ENCODE peak calls at places on chromosomes 1 and 21, in seven cellular contexts. M is uterus, O is lower leg skin, R is HCT116, W is IMR-90, X is body of pancreas, H is breast epithelium. S is an unnamed sample.

GRCh38 chr1:234206651-234207284 is 166.5 kb upstream of the COA6 start:
- DNase-seq in R (peak), X (no peak), W (peak), O (no peak), H (peak), M (peak), S (no peak)

GRCh38 chr1:96234299-96234698 is 487.3 kb upstream of the PTBP2 start:
- DNase-seq in X (peak), R (peak), H (no peak), O (peak), M (peak), W (peak), S (peak)

GRCh38 chr1:230359992-230360391 is 66.1 kb downstream of the PGBD5 start:
- DNase-seq in R (no peak), H (no peak), W (peak), O (no peak), M (no peak), X (no peak), S (no peak)

GRCh38 chr1:230084408-230085177 is 17.6 kb downstream of the GALNT2 start:
- DNase-seq in H (no peak), W (peak), X (peak), M (no peak), R (peak), O (no peak), S (peak)

GRCh38 chr21:25790122-25790951 is 55.6 kb downstream of the GABPA start:
- DNase-seq in R (peak), H (no peak), M (no peak), X (no peak), W (peak), O (no peak), S (no peak)

GRCh38 chr1:201401700-201402099 is 2.6 kb upstream of the LAD1 start:
- DNase-seq in W (no peak), X (no peak), M (no peak), O (no peak), R (no peak), H (no peak), S (no peak)

GRCh38 chr1:111756124-111756513 is 418 bp downstream of the DDX20 start:
- DNase-seq in R (no peak), W (no peak), H (no peak), M (no peak), X (no peak), O (no peak), S (no peak)

GRCh38 chr21:34528131-34528561 is 16.1 kb upstream of the KCNE1 start:
- DNase-seq in W (peak), X (no peak), R (no peak), H (no peak), M (no peak), O (no peak), S (no peak)

GRCh38 chr1:231693361-231694080 is 66.9 kb downstream of the DISC1 start:
- DNase-seq in W (no peak), H (no peak), X (no peak), M (no peak), O (no peak), R (no peak), S (no peak)

GRCh38 chr1:6278263-6278662 is 17.4 kb upstream of the GPR153 start:
- DNase-seq in H (no peak), M (no peak), R (no peak), W (no peak), O (no peak), X (no peak), S (no peak)

GRCh38 chr1:91503332-91503900 is 2.8 kb downstream of the CDC7 start:
- DNase-seq in M (no peak), O (no peak), H (no peak), R (no peak), X (no peak), W (no peak), S (no peak)

GRCh38 chr21:14830307-14830706 is 234.5 kb downstream of the NRIP1 start:
- DNase-seq in R (no peak), M (no peak), W (no peak), X (no peak), H (no peak), O (no peak), S (no peak)

GRCh38 chr1:101238041-101238515 is 1.3 kb downstream of the S1PR1 start:
- DNase-seq in W (no peak), M (no peak), X (no peak), H (no peak), O (no peak), R (no peak), S (no peak)

GRCh38 chr1:25862785-25863485 is 3.7 kb upstream of the AUNIP start:
- DNase-seq in M (no peak), R (no peak), O (peak), W (no peak), H (peak), X (no peak), S (no peak)

GRCh38 chr1:155177192-155177917 is 3.7 kb downstream of the TRIM46 start:
- DNase-seq in H (peak), W (no peak), O (peak), X (no peak), M (peak), R (no peak), S (no peak)

GRCh38 chr1:67761054-67761453 is 72.2 kb downstream of the GNG12 start:
- DNase-seq in X (no peak), M (no peak), W (no peak), R (no peak), H (no peak), O (no peak), S (no peak)

GRCh38 chr1:201652180-201652579 is 113.3 kb downstream of the NAV1 start:
- DNase-seq in R (no peak), O (no peak), X (no peak), H (no peak), W (no peak), M (no peak), S (no peak)

GRCh38 chr1:215523906-215524305 is 43.2 kb upstream of the KCTD3 start:
- DNase-seq in O (no peak), R (no peak), M (no peak), X (no peak), H (no peak), W (peak), S (no peak)

GRCh38 chr1:104064391-104064790 is 314.7 kb downstream of the AMY1C start:
- DNase-seq in M (no peak), W (no peak), X (no peak), R (no peak), O (no peak), H (no peak), S (no peak)

GRCh38 chr1:29879217-29879616 is 642.9 kb downstream of the PTPRU start:
- DNase-seq in X (no peak), M (no peak), O (no peak), R (no peak), W (no peak), H (peak), S (no peak)

GRCh38 chr1:30572192-30572591 is 151.2 kb downstream of the MATN1 start:
- DNase-seq in X (no peak), O (no peak), W (no peak), H (no peak), R (no peak), M (no peak), S (no peak)

GRCh38 chr1:243482237-243483022 is 226.6 kb downstream of the SDCCAG8 start:
- DNase-seq in M (no peak), H (no peak), R (no peak), O (no peak), W (peak), X (no peak), S (peak)

GRCh38 chr1:207823880-207824566 is 72.2 kb downstream of the CD46 start:
- DNase-seq in M (peak), W (peak), O (peak), H (peak), X (peak), R (peak), S (peak)

GRCh38 chr1:19309123-19309813 is 2.7 kb downstream of the AKR7A2 start:
- DNase-seq in X (no peak), O (no peak), M (no peak), H (no peak), R (no peak), W (peak), S (no peak)

DNA sequence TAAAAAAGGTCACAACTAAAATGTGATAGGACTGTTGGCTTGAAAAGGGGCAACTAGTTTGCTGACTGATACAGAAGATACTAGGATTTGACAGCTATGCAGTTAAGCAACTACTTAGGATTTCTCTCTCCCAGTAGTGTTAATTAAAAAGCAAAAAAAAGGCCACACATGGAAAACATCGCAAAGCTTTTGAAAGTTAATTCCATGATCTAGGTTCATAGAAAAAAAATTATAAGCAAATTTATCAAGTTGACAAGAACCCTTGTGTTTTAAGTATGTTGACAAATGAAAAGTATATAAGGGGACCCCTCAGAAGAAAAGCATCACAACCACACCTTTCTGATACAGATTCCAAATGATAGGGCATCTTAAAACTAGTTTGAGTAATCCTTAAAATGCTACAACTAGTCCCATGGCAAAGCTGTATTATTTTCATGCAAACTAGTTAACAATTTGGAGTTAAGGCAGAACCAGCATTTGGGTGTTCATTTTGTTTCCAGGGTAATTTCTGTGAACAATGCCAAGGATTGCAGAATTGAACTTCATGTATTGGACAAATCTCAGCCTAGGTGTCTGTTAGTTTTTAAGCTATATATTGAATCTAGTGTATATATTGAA is 4.1 kb downstream of the PNRC2 start:
- DNase-seq in M (no peak), H (no peak), X (no peak), R (no peak), W (no peak), O (no peak), S (no peak)
- TF ChIP-seq POLR2A in M (no peak), H (no peak), X (no peak), R (no peak), W (no peak), O (no peak), S (peak)

DNA sequence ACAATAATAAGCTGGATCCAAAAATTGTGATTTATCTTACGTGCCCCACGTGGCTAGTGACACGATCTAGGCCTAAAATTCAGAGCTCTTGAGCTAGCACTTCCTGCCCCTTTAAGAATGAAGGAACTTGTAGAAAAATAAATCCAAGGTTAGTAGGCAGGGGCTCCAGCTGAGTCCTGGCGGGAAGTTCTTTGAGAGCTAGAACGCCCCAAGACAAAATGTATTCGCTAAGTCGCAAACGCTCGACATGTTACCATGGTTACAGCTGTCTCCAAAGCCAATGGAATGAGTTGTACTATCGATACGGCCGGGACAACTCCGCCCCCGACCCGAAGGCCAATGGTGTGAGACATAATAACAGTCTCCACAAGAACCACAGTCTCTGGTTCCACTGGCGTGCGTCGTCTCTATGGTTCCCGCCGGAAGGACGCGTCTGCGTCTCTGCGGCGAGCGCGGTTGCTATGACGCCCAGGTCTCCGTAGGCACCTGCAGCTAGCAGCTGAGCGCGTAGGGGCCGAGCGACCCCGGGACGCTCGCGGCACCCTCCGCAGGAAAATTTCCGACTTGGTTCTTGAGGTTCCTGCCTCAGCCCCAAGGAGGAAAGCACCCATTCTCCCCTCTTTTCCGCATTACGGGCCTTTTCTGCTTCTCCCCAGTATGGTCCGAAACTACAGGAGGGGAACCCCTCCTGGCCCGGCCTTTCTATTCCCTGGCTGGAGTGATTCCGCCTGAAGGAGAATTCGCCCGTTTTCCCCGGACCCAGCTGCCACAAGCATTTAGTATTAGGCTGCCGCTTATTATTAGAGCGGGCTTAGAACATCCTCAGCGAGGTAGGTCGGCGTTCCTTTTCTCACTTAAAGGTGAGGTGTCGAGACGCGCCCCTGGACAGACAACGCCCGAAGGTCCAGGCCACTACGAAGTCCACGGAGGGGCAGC is at the start of gene CCDC30:
- DNase-seq in H (peak), R (peak), X (peak), M (peak), W (peak), O (peak), S (peak)
- TF ChIP-seq POLR2A in H (no peak), R (no peak), X (peak), M (no peak), W (no peak), O (no peak), S (peak)

GRCh38 chr1:214426420-214426812 is 125.0 kb downstream of the PTPN14 start:
- DNase-seq in W (no peak), H (no peak), R (no peak), M (no peak), X (no peak), O (no peak), S (no peak)
- TF ChIP-seq POLR2A in W (no peak), H (no peak), R (no peak), M (no peak), X (no peak), O (no peak), S (no peak)

DNA sequence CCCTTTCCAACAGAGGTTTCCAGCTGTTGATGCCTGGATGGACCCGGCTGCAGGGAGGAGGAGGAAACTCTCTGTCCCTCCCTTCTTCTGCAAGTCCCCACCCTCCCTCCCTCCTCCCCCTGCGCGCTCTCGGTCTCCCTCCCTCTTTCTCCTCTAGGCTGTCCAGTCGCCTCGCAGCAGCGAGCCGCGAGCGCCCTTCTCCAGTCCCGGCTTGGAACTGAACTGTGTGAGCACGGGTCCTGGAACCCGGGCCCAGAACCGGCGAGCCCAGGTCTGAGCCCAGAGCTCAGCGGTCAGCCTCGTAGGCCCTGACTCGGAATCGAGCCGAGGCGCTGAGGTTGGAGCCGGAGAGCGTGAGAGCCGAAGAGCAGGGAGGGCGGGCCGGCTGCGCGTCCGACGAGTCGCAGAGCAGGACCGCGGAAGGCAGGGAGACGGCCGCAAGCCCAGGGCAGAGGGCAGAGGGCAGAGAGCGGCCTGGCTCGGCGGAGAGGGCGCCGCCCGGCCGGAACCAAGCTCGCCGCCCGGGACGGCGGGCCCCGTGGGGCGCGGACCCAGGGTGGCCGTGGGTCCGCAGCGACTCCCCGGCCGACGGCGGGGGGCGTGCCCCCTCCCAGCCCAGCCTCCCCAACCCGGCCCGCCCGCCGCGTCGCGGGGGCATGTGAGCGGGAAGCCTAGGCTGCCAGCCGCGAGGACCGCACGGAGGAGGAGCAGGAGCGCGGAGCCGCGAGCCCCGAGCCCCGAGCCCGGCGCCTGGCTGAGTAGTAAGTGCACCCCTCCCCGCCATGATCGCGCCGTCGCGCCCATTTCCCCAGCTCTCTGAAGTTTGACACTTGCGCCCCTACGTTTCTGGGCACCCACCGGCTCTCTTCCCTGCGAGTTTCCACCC is at the start of gene SOX13:
- DNase-seq in M (peak), W (peak), X (peak), H (peak), R (peak), O (peak), S (peak)
- TF ChIP-seq POLR2A in M (peak), W (peak), X (peak), H (peak), R (peak), O (peak), S (no peak)

DNA sequence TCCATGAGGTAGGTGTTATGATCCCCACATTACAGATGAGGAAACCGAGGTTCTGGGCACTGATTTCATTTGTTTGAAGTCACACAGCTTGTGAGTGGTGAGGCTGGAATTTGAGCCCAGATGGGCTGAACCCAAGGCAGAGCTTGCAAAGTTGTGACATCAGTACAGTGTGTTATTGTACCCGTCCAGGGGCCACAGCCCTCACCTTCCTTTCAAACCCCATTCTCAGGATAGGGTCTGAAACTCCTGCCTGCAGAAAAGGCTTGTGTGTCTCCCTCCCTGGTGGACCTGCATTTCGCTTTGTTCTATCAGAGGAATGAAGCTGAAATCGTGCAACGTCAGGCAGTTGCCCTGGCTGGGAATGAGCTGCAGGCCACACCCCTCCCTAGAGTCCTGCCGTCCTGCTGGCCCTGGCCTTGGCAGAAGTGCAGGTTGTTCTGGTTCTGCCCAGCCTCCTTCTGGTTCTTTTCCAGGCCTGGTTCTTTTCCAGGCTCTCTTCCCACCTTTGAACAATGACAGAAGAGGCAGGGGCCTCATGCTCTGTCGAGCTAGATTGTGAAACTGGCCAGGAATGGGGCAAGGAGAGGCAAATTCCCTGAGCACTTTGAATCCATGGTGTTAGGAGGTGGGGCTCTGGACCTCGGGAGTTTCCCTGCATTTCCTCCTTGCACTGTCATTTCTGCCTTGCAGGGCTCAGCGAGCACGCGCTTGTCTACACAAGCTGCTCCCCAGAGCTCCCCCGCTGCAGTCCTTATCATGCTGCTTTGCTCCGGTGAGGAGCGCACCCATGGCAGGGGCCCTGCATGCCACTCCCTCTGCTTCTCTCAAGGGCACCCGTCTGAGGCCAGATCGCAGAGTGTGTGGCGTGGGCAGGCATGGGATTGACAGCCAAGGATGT is 8.2 kb upstream of the MYOM3 start:
- DNase-seq in W (peak), H (no peak), O (no peak), M (no peak), R (no peak), X (peak), S (no peak)
- TF ChIP-seq POLR2A in W (no peak), H (no peak), O (no peak), M (no peak), R (no peak), X (peak), S (no peak)

GRCh38 chr1:110318046-110318445 is 21.1 kb upstream of the RBM15 start:
- DNase-seq in M (no peak), O (no peak), H (no peak), R (no peak), X (no peak), W (no peak), S (no peak)
- TF ChIP-seq POLR2A in M (no peak), O (no peak), H (no peak), R (no peak), X (no peak), W (no peak), S (no peak)

GRCh38 chr1:223066415-223066814 is 76.6 kb downstream of the TLR5 start:
- DNase-seq in R (no peak), O (no peak), W (no peak), H (no peak), M (no peak), X (no peak), S (no peak)

GRCh38 chr1:223068913-223069312 is 74.1 kb downstream of the TLR5 start:
- DNase-seq in R (no peak), X (no peak), M (no peak), O (no peak), H (no peak), W (no peak), S (no peak)

GRCh38 chr1:223062177-223062576 is 80.9 kb downstream of the TLR5 start:
- DNase-seq in W (no peak), O (no peak), M (no peak), R (no peak), H (no peak), X (no peak), S (no peak)

GRCh38 chr1:223067914-223068313 is 75.1 kb downstream of the TLR5 start:
- DNase-seq in W (no peak), O (no peak), R (no peak), M (no peak), H (no peak), X (no peak), S (no peak)
- TF ChIP-seq POLR2A in W (no peak), O (no peak), R (no peak), M (no peak), H (no peak), X (no peak), S (no peak)

GRCh38 chr1:12098786-12099185 is 35.7 kb downstream of the TNFRSF8 start:
- DNase-seq in M (no peak), H (no peak), W (peak), X (no peak), R (no peak), O (no peak), S (no peak)
- TF ChIP-seq POLR2A in M (no peak), H (no peak), W (no peak), X (no peak), R (no peak), O (no peak), S (no peak)